ENCODE peak calls at places on chromosomes 4 and X, in five cellular contexts. S is COR-L47, R is foreskin fibroblast, X is A549, N is OCI-LY7. B is an unnamed sample.

GRCh38 chr4:157045507-157046127 is 30.3 kb upstream of the GLRB start:
- DNase-seq in X (peak), N (peak), S (peak), R (peak), B (peak)

GRCh38 chr4:142567199-142567598 is 278.9 kb downstream of the INPP4B start:
- DNase-seq in X (peak), R (no peak), S (no peak), N (no peak), B (no peak)

GRCh38 chrX:13488706-13489105 is 80.7 kb upstream of the EGFL6 start:
- DNase-seq in N (no peak), S (no peak), X (no peak), R (no peak), B (no peak)

GRCh38 chrX:154333837-154334271 is 38.3 kb downstream of the TKTL1 start:
- DNase-seq in R (no peak), S (no peak), N (peak), X (no peak), B (no peak)

GRCh38 chr4:1523907-1524636 is 117.8 kb upstream of the NKX1-1 start:
- DNase-seq in S (no peak), X (no peak), N (no peak), R (no peak), B (no peak)

GRCh38 chr4:98657531-98658286 is 702 bp downstream of the TSPAN5 start:
- DNase-seq in R (peak), X (peak), N (no peak), S (peak), B (peak)

GRCh38 chrX:153662266-153662665 is 11.3 kb downstream of the PNCK start:
- DNase-seq in S (no peak), R (peak), N (peak), X (peak), B (no peak)

GRCh38 chr4:54063737-54064316 is 578 bp downstream of the CHIC2 start:
- DNase-seq in N (peak), R (peak), X (peak), S (no peak), B (peak)

GRCh38 chrX:123454712-123455431 is 270.8 kb downstream of the GRIA3 start:
- DNase-seq in N (no peak), S (no peak), X (no peak), R (no peak), B (no peak)

GRCh38 chrX:9072281-9072680 is 38.4 kb upstream of the FAM9B start:
- DNase-seq in N (no peak), X (no peak), R (peak), S (no peak), B (no peak)

GRCh38 chr4:6437682-6438264 is 34.6 kb downstream of the PPP2R2C start:
- DNase-seq in S (no peak), N (no peak), R (no peak), X (no peak), B (no peak)

GRCh38 chrX:131650637-131651410 is 107.0 kb downstream of the OR13H1 start:
- DNase-seq in X (no peak), R (no peak), S (no peak), N (no peak), B (no peak)

GRCh38 chr4:111854494-111855087 is 290.7 kb upstream of the FAM241A start:
- DNase-seq in N (peak), R (peak), S (peak), X (peak), B (no peak)